ENCODE peak calls at places on chromosomes 16 and 17, in seven cellular contexts. U is uterus, M is suprapubic skin, N is lower leg skin, V is adrenal gland, I is Peyer's patch, H is A549. B is an unnamed sample.

GRCh38 chr17:79065105-79065670 is 9.4 kb upstream of the ENGASE start:
- DNase-seq in N (no peak), H (peak), M (peak), U (no peak), V (peak), I (peak), B (no peak)

GRCh38 chr16:85562102-85562786 is 50.9 kb upstream of the GSE1 start:
- DNase-seq in U (no peak), I (no peak), V (no peak), N (no peak), H (no peak), M (no peak), B (no peak)

GRCh38 chr17:57085448-57086068 is 512 bp downstream of the AKAP1 start:
- DNase-seq in V (peak), I (peak), H (peak), M (peak), U (peak), N (peak), B (peak)

GRCh38 chr17:27595208-27595607 is 35.8 kb upstream of the LGALS9 start:
- DNase-seq in M (no peak), I (no peak), V (no peak), H (no peak), N (no peak), U (no peak), B (no peak)

GRCh38 chr17:36935681-36936454 is 1.4 kb upstream of the LHX1 start:
- DNase-seq in U (no peak), I (peak), M (no peak), V (no peak), H (peak), N (peak), B (no peak)

GRCh38 chr17:45413498-45413923 is 19.2 kb downstream of the ARHGAP27 start:
- DNase-seq in H (no peak), N (no peak), M (no peak), I (peak), V (peak), U (no peak), B (no peak)

GRCh38 chr16:85995591-85996461 is 96.9 kb downstream of the IRF8 start:
- DNase-seq in V (no peak), M (peak), I (no peak), N (peak), H (no peak), U (no peak), B (no peak)

GRCh38 chr17:11240041-11240801 is 792 bp upstream of the SHISA6 start:
- DNase-seq in N (peak), M (no peak), H (no peak), U (no peak), I (no peak), V (no peak), B (no peak)

GRCh38 chr17:44219636-44220210 is at the start of gene UBTF:
- DNase-seq in M (peak), V (peak), N (peak), I (peak), H (peak), U (peak), B (no peak)

DNA sequence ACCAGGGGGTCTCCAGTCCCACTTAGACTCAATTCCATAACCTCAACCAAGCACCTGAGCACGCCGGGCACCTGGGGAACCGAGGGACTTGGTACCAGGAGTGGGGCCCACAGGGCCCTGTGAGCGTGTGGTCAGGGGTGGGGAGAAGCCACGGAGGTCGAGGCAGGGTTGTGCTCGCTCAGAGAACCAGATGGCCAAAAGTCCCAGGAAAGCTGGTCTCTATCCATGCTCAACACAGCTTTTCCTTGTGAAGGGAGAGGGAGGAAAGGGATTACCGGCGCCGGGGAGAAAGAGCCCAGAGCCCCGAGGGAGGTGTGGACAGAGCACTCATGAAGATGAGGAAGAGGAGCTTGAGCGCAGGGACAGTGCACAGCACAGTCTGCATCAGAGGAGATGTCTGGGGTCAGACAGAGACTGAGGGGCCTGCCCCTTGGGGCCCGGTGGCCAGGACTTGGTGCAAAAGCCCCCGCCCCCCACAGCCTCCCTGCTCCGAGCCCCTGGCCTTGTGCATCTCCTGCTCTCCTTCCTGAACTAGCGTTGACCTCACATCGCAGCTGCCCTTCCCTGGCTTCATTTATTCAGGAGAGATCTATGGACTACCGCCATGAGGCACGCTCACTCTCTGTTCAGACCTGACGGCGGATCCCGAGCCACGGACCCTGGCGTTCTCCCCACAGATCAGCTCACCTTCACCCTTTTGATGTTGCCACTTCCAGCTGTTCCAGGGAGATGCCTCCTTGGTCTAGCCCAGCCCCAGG is 355.4 kb upstream of the TNRC6C start:
- DNase-seq in H (no peak), U (no peak), N (peak), M (no peak), I (no peak), V (no peak), B (no peak)
- TF ChIP-seq POLR2A in H (no peak), U (no peak), N (no peak), M (no peak), I (no peak), V (no peak), B (no peak)

GRCh38 chr17:17835415-17836249 is 1.2 kb downstream of the SREBF1 start:
- DNase-seq in N (no peak), V (no peak), U (peak), I (no peak), M (no peak), H (no peak), B (no peak)

GRCh38 chr17:17837966-17838962 is 1.5 kb upstream of the SREBF1 start:
- DNase-seq in N (no peak), H (peak), V (peak), I (peak), U (peak), M (no peak), B (no peak)

GRCh38 chr17:17836250-17836817 is 452 bp downstream of the SREBF1 start:
- DNase-seq in M (peak), U (peak), V (peak), H (peak), N (peak), I (peak), B (peak)

GRCh38 chr17:17836818-17837379 is at the start of gene SREBF1:
- DNase-seq in N (peak), H (peak), U (no peak), M (no peak), I (peak), V (peak), B (peak)

GRCh38 chr17:17837380-17837821 is 615 bp upstream of the SREBF1 start:
- DNase-seq in I (no peak), N (no peak), V (peak), H (peak), M (no peak), U (peak), B (no peak)
- TF ChIP-seq POLR2A in I (peak), N (no peak), V (no peak), H (no peak), M (no peak), U (no peak), B (no peak)

DNA sequence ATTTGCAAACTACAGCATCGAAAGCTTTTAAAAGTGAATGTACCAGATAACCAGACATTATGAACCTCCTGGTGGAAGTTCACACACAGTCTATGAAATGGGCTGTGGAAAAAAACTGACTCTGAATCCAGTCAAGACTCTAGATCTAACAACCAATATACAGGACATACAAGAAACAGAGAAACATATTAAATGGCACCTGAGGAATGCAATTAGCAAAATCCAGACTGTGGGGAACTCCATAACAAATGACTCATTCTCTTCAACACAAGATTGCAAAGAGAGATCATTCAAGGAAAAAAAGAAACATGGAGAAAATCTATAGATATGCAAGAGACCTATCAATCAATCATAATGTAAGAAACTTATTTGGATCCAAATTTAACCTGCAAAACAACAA is 119.0 kb downstream of the MYO1D start:
- DNase-seq in U (no peak), N (no peak), H (no peak), I (no peak), V (no peak), M (no peak), B (no peak)
- TF ChIP-seq POLR2A in U (no peak), N (no peak), H (no peak), I (no peak), V (no peak), M (no peak), B (no peak)

DNA sequence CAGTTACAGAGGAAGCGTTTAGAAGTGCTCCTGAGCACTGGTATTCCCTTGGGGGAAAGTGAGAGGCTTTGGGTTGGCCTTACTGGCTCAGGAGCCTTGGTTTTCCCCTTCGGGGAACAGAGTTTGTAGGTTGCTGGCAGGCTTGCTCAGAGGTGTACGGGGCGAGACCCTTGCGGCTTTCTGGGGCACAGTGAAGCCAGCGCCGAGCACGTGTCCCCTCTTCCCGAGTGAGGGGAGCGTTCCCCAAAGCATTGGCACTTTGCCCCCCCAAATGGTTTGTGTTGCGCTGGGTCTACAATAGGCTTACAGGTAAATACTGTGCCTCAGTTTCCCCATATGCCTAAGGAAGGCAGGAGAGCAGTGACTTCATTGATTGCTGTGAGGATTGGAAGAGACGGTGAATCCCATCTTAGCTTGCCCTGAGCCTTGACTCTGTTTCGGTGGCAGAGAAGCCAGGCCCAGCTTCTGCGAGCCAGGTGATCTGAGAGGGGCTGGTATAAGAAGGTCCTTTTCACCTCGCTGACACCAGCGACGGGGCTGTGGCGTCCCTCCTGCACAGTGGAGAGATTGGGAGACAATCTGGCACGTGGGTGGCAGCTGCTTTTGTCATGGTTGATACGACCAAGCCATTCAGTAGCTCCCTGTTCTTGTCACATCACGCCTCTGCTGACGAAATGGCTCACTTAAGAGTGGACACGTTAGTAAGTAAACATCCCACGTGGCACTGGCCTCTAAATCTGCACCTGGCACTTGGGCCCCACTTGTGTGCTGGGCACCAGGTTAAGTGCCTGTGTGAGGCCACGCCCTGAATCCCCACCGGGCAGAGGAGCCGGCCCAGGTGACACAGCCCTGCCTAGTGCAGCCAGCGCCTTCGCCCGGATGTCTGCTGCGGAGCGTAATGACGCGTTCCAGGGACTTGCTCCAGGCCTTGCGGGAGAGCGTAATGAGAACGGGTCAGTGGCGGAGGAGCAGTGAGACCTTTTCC is 55.0 kb downstream of the MEAK7 start:
- DNase-seq in V (no peak), H (no peak), N (peak), I (peak), U (no peak), M (peak), B (no peak)
- TF ChIP-seq POLR2A in V (no peak), H (no peak), N (no peak), I (no peak), U (no peak), M (no peak), B (no peak)

GRCh38 chr17:81537343-81537855 is 9.2 kb downstream of the FSCN2 start:
- DNase-seq in N (no peak), H (peak), I (peak), U (no peak), M (no peak), V (peak), B (peak)

GRCh38 chr17:81538651-81539570 is 10.7 kb downstream of the FSCN2 start:
- DNase-seq in M (no peak), U (no peak), I (no peak), N (no peak), V (no peak), H (no peak), B (no peak)

GRCh38 chr17:81539571-81539900 is 11.4 kb downstream of the FSCN2 start:
- DNase-seq in V (no peak), N (no peak), I (no peak), U (no peak), M (no peak), H (no peak), B (no peak)

GRCh38 chr17:81536299-81537290 is 8.4 kb downstream of the FSCN2 start:
- DNase-seq in M (no peak), I (no peak), H (no peak), V (peak), U (no peak), N (no peak), B (no peak)

GRCh38 chr17:81537856-81538555 is 9.8 kb downstream of the FSCN2 start:
- DNase-seq in M (no peak), V (no peak), N (no peak), H (no peak), U (no peak), I (no peak), B (no peak)
- TF ChIP-seq POLR2A in M (no peak), V (no peak), N (no peak), H (no peak), U (no peak), I (no peak), B (no peak)

DNA sequence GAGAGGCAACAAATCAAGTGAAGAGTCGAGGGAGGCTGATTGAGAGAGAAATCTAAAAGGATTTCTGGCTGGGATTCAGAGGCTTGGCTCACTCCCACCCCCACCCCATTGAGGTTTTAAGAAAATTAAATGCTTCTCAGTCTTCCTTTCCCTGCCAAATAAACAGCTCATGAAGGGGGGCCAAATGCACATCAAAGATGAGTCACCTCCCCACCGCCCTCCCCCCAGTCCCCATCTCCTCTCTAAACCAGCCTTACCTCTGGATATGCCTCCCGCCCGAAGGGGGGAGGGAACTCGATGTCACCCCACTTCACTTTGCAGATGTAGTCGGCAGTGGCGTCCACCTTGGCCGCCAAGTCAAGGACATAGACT is 11.6 kb downstream of the ACLY start:
- DNase-seq in I (no peak), V (peak), U (peak), N (no peak), H (peak), M (no peak), B (no peak)
- TF ChIP-seq POLR2A in I (no peak), V (no peak), U (no peak), N (no peak), H (no peak), M (no peak), B (no peak)

GRCh38 chr16:88395669-88396584 is 13.2 kb downstream of the ZNF469 start:
- DNase-seq in N (no peak), I (no peak), M (no peak), U (no peak), V (no peak), H (no peak), B (no peak)

GRCh38 chr16:88392616-88393015 is 9.9 kb downstream of the ZNF469 start:
- DNase-seq in M (no peak), V (no peak), N (no peak), I (no peak), H (no peak), U (no peak), B (no peak)

GRCh38 chr16:88393034-88393433 is 10.3 kb downstream of the ZNF469 start:
- DNase-seq in N (no peak), I (no peak), H (no peak), U (no peak), M (no peak), V (no peak), B (no peak)

GRCh38 chr16:88393571-88393970 is 10.8 kb downstream of the ZNF469 start:
- DNase-seq in H (no peak), U (no peak), N (no peak), V (no peak), I (no peak), M (no peak), B (no peak)

GRCh38 chr16:88394426-88394825 is 11.7 kb downstream of the ZNF469 start:
- DNase-seq in M (no peak), H (no peak), N (no peak), I (no peak), V (no peak), U (no peak), B (no peak)
- TF ChIP-seq POLR2A in M (no peak), H (no peak), N (no peak), I (no peak), V (no peak), U (no peak), B (no peak)